ENCODE peak calls at places on chromosome 1, in six cellular contexts. J is AG09319; G is stromal cell of bone marrow; D is EH; I is central memory CD8-positive, alpha-beta T cell; F is NT2/D1. H is an unnamed sample.

GRCh38 chr1:15598436-15598835 is 13.6 kb upstream of the AGMAT start:
- DNase-seq in J (no peak), G (no peak), D (peak), I (no peak), F (no peak), H (no peak)

GRCh38 chr1:62271932-62272728 is 47.1 kb downstream of the KANK4 start:
- DNase-seq in J (no peak), G (no peak), D (peak), I (peak), F (no peak), H (no peak)

GRCh38 chr1:203306970-203307541 is 1.7 kb downstream of the BTG2 start:
- DNase-seq in J (no peak), G (no peak), D (no peak), I (no peak), F (no peak), H (no peak)

GRCh38 chr1:77468556-77468955 is 186.7 kb downstream of the AK5 start:
- DNase-seq in J (no peak), G (no peak), D (peak), I (no peak), F (no peak), H (no peak)

GRCh38 chr1:83709662-83710061 is 289.3 kb downstream of the TTLL7 start:
- DNase-seq in J (no peak), G (no peak), D (no peak), I (no peak), F (no peak), H (no peak)

GRCh38 chr1:14672030-14672429 is 73.5 kb downstream of the KAZN start:
- DNase-seq in J (no peak), G (no peak), D (no peak), I (no peak), F (no peak), H (no peak)

GRCh38 chr1:173410133-173410793 is 66.9 kb upstream of the PRDX6 start:
- DNase-seq in J (no peak), G (no peak), D (peak), I (peak), F (no peak), H (peak)

GRCh38 chr1:109997867-109998229 is 13.3 kb downstream of the AHCYL1 start:
- DNase-seq in J (no peak), G (no peak), D (no peak), I (no peak), F (no peak), H (no peak)

GRCh38 chr1:215567491-215568286 is 585 bp downstream of the KCTD3 start:
- DNase-seq in J (no peak), G (no peak), D (peak), I (no peak), F (peak), H (peak)

GRCh38 chr1:5349526-5349925 is 642.7 kb downstream of the NPHP4 start:
- DNase-seq in J (no peak), G (no peak), D (no peak), I (no peak), F (no peak), H (no peak)

GRCh38 chr1:169466259-169467230 is 19.2 kb downstream of the SLC19A2 start:
- DNase-seq in J (no peak), G (no peak), D (peak), I (no peak), F (no peak), H (peak)

H was measured in amniotic epithelial cell.